ENCODE peak calls at places on chromosomes 4 and X, in four cellular contexts. One of them, this sample, is unnamed.

GRCh38 chr4:54006755-54007154 is 57.6 kb downstream of the CHIC2 start:
- DNase-seq in cardiac septum: no peak
- DNase-seq in ELF-1: no peak
- DNase-seq in AG10803: no peak
- DNase-seq in this sample: no peak

GRCh38 chrX:133776072-133776471 is 209.3 kb downstream of the GPC3 start:
- DNase-seq in AG10803: no peak
- DNase-seq in ELF-1: peak; percentile 71
- DNase-seq in cardiac septum: no peak
- DNase-seq in this sample: peak; percentile 45

GRCh38 chrX:120358687-120359086 is 3.2 kb upstream of the ATP1B4 start:
- DNase-seq in ELF-1: no peak
- DNase-seq in cardiac septum: no peak
- DNase-seq in AG10803: peak; percentile 0
- DNase-seq in this sample: no peak

GRCh38 chrX:40434947-40435346 is 145.8 kb upstream of the ATP6AP2 start:
- DNase-seq in cardiac septum: no peak
- DNase-seq in AG10803: peak; percentile 62
- DNase-seq in ELF-1: peak; percentile 96
- DNase-seq in this sample: peak; percentile 74

GRCh38 chr4:139256349-139256748 is 23.7 kb downstream of the MGARP start:
- DNase-seq in ELF-1: no peak
- DNase-seq in cardiac septum: no peak
- DNase-seq in AG10803: no peak
- DNase-seq in this sample: no peak

GRCh38 chrX:44675364-44676024 is 132.8 kb upstream of the FUNDC1 start:
- DNase-seq in ELF-1: no peak
- DNase-seq in AG10803: peak; percentile 91
- DNase-seq in cardiac septum: no peak
- DNase-seq in this sample: no peak

GRCh38 chrX:47854474-47854873 is 17.8 kb downstream of the ZNF81 start:
- DNase-seq in AG10803: peak; percentile 10
- DNase-seq in cardiac septum: no peak
- DNase-seq in ELF-1: peak; percentile 40
- DNase-seq in this sample: no peak

GRCh38 chrX:154714925-154715324 is 36.0 kb downstream of the GAB3 start:
- DNase-seq in AG10803: peak; percentile 47
- DNase-seq in cardiac septum: no peak
- DNase-seq in ELF-1: peak; percentile 41
- DNase-seq in this sample: peak; percentile 65

GRCh38 chrX:117839544-117839943 is 277.1 kb downstream of the KLHL13 start:
- DNase-seq in ELF-1: no peak
- DNase-seq in AG10803: no peak
- DNase-seq in cardiac septum: no peak
- DNase-seq in this sample: peak; percentile 10

GRCh38 chrX:71365356-71365875 is 741 bp upstream of the TAF1 start:
- DNase-seq in AG10803: no peak
- DNase-seq in ELF-1: no peak
- DNase-seq in cardiac septum: no peak
- DNase-seq in this sample: no peak

GRCh38 chrX:19303216-19303880 is 40.4 kb upstream of the PDHA1 start:
- DNase-seq in AG10803: peak; percentile 64
- DNase-seq in cardiac septum: no peak
- DNase-seq in ELF-1: no peak
- DNase-seq in this sample: no peak

GRCh38 chr4:156939801-156940200 is 31.8 kb downstream of the PDGFC start:
- DNase-seq in ELF-1: no peak
- DNase-seq in cardiac septum: no peak
- DNase-seq in AG10803: peak; percentile 36
- DNase-seq in this sample: no peak

GRCh38 chr4:30821891-30822612 is 101.9 kb downstream of the PCDH7 start:
- DNase-seq in AG10803: no peak
- DNase-seq in ELF-1: no peak
- DNase-seq in cardiac septum: no peak
- DNase-seq in this sample: no peak